ENCODE peak calls at places on chromosomes 1 and 21, in six cellular contexts. S is cardiac muscle cell, N is H1, H is psoas muscle, O is adrenal gland, I is body of pancreas. A is an unnamed sample.

GRCh38 chr1:153532769-153533599 is 2.8 kb downstream of the S100A6 start:
- DNase-seq in S (peak; percentile 88), N (peak; percentile 87), H (peak; percentile 88), O (peak; percentile 78), I (peak; percentile 64), A (no peak)

GRCh38 chr21:32311621-32312020 is 13.0 kb downstream of the MRAP start:
- DNase-seq in S (no peak), N (no peak), H (no peak), O (peak; percentile 11), I (no peak), A (no peak)

GRCh38 chr1:201495447-201496295 is 11.3 kb downstream of the CSRP1 start:
- DNase-seq in S (peak; percentile 97), N (no peak), H (peak; percentile 74), O (no peak), I (peak; percentile 22), A (no peak)

GRCh38 chr1:216028630-216029029 is 394.6 kb downstream of the USH2A start:
- DNase-seq in S (no peak), N (no peak), H (no peak), O (no peak), I (no peak), A (no peak)

GRCh38 chr21:43854773-43855633 is 10.0 kb upstream of the AGPAT3 start:
- DNase-seq in S (peak; percentile 22), N (no peak), H (no peak), O (no peak), I (no peak), A (no peak)

GRCh38 chr1:35441926-35442579 is 115.2 kb downstream of the KIAA0319L start:
- DNase-seq in S (no peak), N (no peak), H (no peak), O (no peak), I (no peak), A (no peak)

GRCh38 chr1:7407980-7408770 is 362.9 kb upstream of the VAMP3 start:
- DNase-seq in S (no peak), N (no peak), H (no peak), O (peak; percentile 9), I (no peak), A (no peak)

GRCh38 chr1:17653728-17654351 is 101.3 kb upstream of the ACTL8 start:
- DNase-seq in S (peak; percentile 64), N (no peak), H (peak; percentile 45), O (peak; percentile 58), I (peak; percentile 45), A (no peak)

GRCh38 chr1:59678809-59679228 is 135.9 kb upstream of the HOOK1 start:
- DNase-seq in S (peak; percentile 96), N (no peak), H (no peak), O (no peak), I (no peak), A (no peak)

GRCh38 chr1:83090195-83090594 is 908.7 kb downstream of the TTLL7 start:
- DNase-seq in S (no peak), N (no peak), H (no peak), O (no peak), I (no peak), A (no peak)

GRCh38 chr1:170805957-170806662 is 129.2 kb upstream of the MROH9 start:
- DNase-seq in S (peak; percentile 21), N (no peak), H (no peak), O (peak; percentile 31), I (no peak), A (no peak)

GRCh38 chr1:239719642-239720258 is 333.4 kb downstream of the CHRM3 start:
- DNase-seq in S (no peak), N (no peak), H (no peak), O (no peak), I (no peak), A (no peak)

GRCh38 chr1:16145030-16145987 is 10.6 kb downstream of the EPHA2 start:
- DNase-seq in S (peak; percentile 92), N (no peak), H (peak; percentile 82), O (peak; percentile 82), I (peak; percentile 92), A (no peak)

GRCh38 chr21:41926068-41926806 is 27.6 kb downstream of the C2CD2 start:
- DNase-seq in S (peak; percentile 64), N (peak; percentile 17), H (no peak), O (no peak), I (peak; percentile 42), A (no peak)

GRCh38 chr1:112626887-112627286 is 7.3 kb downstream of the CAPZA1 start:
- DNase-seq in S (no peak), N (no peak), H (no peak), O (no peak), I (no peak), A (no peak)

GRCh38 chr1:22888320-22889075 is 84.2 kb downstream of the LACTBL1 start:
- DNase-seq in S (peak; percentile 19), N (no peak), H (no peak), O (no peak), I (no peak), A (no peak)

GRCh38 chr1:21884456-21885235 is 52.5 kb downstream of the HSPG2 start:
- DNase-seq in S (no peak), N (no peak), H (no peak), O (no peak), I (no peak), A (no peak)

GRCh38 chr1:225371366-225371765 is 56.5 kb downstream of the LBR start:
- DNase-seq in S (no peak), N (no peak), H (no peak), O (no peak), I (no peak), A (no peak)

GRCh38 chr1:220573836-220574235 is 45.9 kb downstream of the MARK1 start:
- DNase-seq in S (no peak), N (no peak), H (no peak), O (no peak), I (no peak), A (no peak)

GRCh38 chr1:160942926-160943325 is 11.7 kb downstream of the ITLN2 start:
- DNase-seq in S (peak; percentile 33), N (no peak), H (no peak), O (no peak), I (no peak), A (no peak)

GRCh38 chr1:10528066-10529014 is 53.6 kb downstream of the PEX14 start:
- DNase-seq in S (peak; percentile 81), N (no peak), H (peak; percentile 71), O (no peak), I (peak; percentile 33), A (no peak)

GRCh38 chr21:39927304-39927886 is 60.2 kb downstream of the PCP4 start:
- DNase-seq in S (no peak), N (no peak), H (no peak), O (no peak), I (peak; percentile 15), A (no peak)

GRCh38 chr21:39923441-39923840 is 56.2 kb downstream of the PCP4 start:
- DNase-seq in S (no peak), N (no peak), H (no peak), O (no peak), I (no peak), A (no peak)

GRCh38 chr21:39924577-39925308 is 57.5 kb downstream of the PCP4 start:
- DNase-seq in S (no peak), N (no peak), H (no peak), O (no peak), I (peak; percentile 40), A (no peak)
- TF ChIP-seq CTCF in S (no peak), N (peak; percentile 45), H (no peak), O (no peak), I (peak; percentile 20), A (no peak)

GRCh38 chr1:19250629-19251304 is 557 bp downstream of the EMC1 start:
- DNase-seq in S (no peak), N (no peak), H (no peak), O (no peak), I (no peak), A (no peak)
- H3K36me3 ChIP-seq in S (peaks cover under 1% of the 10 kb centered on the region), N (peaks cover 14% of the 10 kb centered on the region), H (no peaks in the 10 kb centered on the region), O (no peaks in the 10 kb centered on the region), I (no peaks in the 10 kb centered on the region), A (no peaks in the 10 kb centered on the region)

GRCh38 chr21:45347048-45347711 is 57.8 kb upstream of the COL18A1 start:
- DNase-seq in S (no peak), N (no peak), H (no peak), O (no peak), I (no peak), A (no peak)
- TF ChIP-seq CTCF in S (no peak), N (peak; percentile 49), H (no peak), O (no peak), I (no peak), A (no peak)

GRCh38 chr1:224051086-224051406 is 62.9 kb upstream of the FBXO28 start:
- DNase-seq in S (no peak), N (no peak), H (no peak), O (no peak), I (no peak), A (no peak)
- H3K36me3 ChIP-seq in S (no peaks in the 10 kb centered on the region), N (no peaks in the 10 kb centered on the region), H (no peaks in the 10 kb centered on the region), O (no peaks in the 10 kb centered on the region), I (no peaks in the 10 kb centered on the region), A (no peaks in the 10 kb centered on the region)

DNA sequence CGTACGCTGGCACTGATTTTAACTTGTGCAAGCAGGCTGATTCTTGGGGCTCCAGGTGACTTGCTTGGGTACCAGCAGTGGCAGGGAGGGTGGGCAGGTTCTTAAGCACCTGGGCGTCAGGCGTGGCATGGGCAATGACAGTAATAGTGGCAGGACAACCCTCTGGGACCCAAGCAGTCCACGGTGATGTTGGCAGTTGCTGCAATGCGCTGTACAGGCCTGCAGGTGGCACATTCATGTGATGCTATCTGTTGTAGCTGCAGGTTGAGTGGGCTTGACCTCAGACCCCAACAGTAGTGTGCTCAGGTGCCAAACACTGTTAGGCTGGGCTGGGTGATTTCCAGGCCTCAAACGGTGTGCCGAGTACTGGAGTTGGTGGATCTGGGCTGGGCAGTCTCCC is 10.2 kb upstream of the OR10J4 start:
- DNase-seq in S (no peak), N (no peak), H (no peak), O (no peak), I (no peak), A (no peak)
- TF ChIP-seq CTCF in S (no peak), N (peak; percentile 59), H (no peak), O (no peak), I (no peak), A (no peak)

GRCh38 chr1:111116496-111116895 is 23.4 kb downstream of the DRAM2 start:
- DNase-seq in S (no peak), N (no peak), H (no peak), O (no peak), I (no peak), A (no peak)
- H3K36me3 ChIP-seq in S (peaks cover 38% of the 10 kb centered on the region), N (peaks cover 27% of the 10 kb centered on the region), H (no peaks in the 10 kb centered on the region), O (peaks cover 35% of the 10 kb centered on the region), I (peaks cover 9% of the 10 kb centered on the region), A (peaks cover 63% of the 10 kb centered on the region)

DNA sequence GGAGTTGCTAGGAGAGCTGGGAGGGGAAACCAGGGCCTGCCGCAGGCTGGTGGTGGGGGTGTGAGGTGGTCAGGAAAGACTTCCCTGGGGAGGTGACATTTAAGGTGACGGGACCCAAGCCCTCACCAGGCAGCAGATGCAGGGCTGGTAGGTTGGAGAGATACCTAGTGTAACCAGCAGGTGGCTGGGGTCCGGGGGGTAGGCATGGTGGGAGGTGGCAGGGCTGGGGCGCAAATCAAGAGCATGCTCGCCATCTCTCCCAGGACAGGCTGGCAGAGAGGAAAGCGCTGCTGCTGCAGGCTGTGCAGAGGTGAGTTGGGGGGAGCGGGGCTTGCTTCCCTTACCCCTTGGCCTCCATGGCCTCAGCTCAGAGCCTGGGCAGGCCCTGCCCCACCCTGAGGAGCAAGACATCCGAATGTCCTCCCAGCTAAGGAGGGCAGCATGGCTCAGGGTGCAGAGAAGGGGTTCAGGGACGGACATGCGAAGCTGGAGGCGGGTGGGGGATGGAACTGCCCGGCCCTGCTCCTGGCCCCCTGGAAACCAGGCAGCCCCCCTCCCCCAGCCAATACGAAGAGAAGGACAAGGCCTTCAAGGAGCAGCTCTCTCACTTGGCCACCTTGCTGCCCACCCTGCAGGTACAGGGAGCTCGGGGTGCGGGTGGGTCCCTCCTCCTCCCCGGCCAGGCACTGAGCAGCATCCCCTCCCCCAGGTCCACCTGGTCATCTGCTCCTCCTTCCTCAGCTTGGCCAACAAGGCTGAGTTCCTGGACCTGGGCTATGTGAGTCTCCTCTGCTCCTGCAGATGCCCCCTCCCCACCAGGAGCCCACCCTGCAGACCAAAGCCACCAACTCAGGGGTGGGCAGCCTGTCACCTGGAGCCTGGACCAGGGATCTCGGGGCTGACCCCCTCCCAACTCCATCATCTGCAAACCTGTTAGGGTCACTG is 4.0 kb downstream of the RNF207 start:
- DNase-seq in S (no peak), N (no peak), H (no peak), O (no peak), I (no peak), A (no peak)
- TF ChIP-seq CTCF in S (no peak), N (no peak), H (no peak), O (no peak), I (no peak), A (no peak)

A was measured in esophagus squamous epithelium.